ENCODE peak calls at places on chromosomes 16 and 17, in eight cellular contexts. A, V, L, G, H, X, B and N are unnamed samples.

GRCh38 chr16:66254106-66254505 is 112.4 kb upstream of the CDH5 start:
- DNase-seq in X (no peak), V (no peak), H (no peak), A (no peak), B (no peak), L (no peak), G (no peak), N (no peak)

GRCh38 chr17:63941162-63941561 is 9.0 kb upstream of the CD79B start:
- DNase-seq in A (no peak), G (no peak), V (no peak), B (peak; percentile 56), X (no peak), H (no peak), L (no peak), N (no peak)

GRCh38 chr16:56637814-56638750 is at the start of gene MT1A:
- DNase-seq in H (peak; percentile 78), G (peak; percentile 90), V (peak; percentile 7), L (no peak), B (peak; percentile 79), A (no peak), X (peak; percentile 77), N (no peak)

GRCh38 chr17:75843577-75844529 is at the start of gene UNC13D:
- DNase-seq in V (no peak), A (peak; percentile 67), H (peak; percentile 60), B (peak; percentile 95), L (no peak), X (no peak), G (peak; percentile 68), N (no peak)

GRCh38 chr16:54936086-54936978 is 5.7 kb downstream of the IRX5 start:
- DNase-seq in A (no peak), L (no peak), B (no peak), H (peak; percentile 63), V (no peak), X (no peak), G (no peak), N (no peak)

GRCh38 chr16:14669776-14670175 is 24.3 kb downstream of the PLA2G10 start:
- DNase-seq in L (no peak), X (no peak), H (peak; percentile 30), A (no peak), V (no peak), G (peak; percentile 60), B (no peak), N (no peak)

GRCh38 chr16:12084436-12084835 is 107.9 kb downstream of the SNX29 start:
- DNase-seq in B (peak; percentile 45), H (no peak), A (no peak), V (no peak), X (peak; percentile 13), L (no peak), G (no peak), N (no peak)

GRCh38 chr16:68715471-68715870 is 21.6 kb upstream of the CDH1 start:
- DNase-seq in G (no peak), B (no peak), V (no peak), L (no peak), A (no peak), H (no peak), X (no peak), N (no peak)

GRCh38 chr17:68738044-68738443 is 136.9 kb upstream of the FAM20A start:
- DNase-seq in V (no peak), A (no peak), X (peak; percentile 59), G (peak; percentile 35), H (no peak), L (no peak), B (no peak), N (no peak)

GRCh38 chr16:64047207-64047606 is 1074.7 kb downstream of the CDH11 start:
- DNase-seq in A (no peak), B (no peak), X (no peak), H (no peak), V (no peak), L (no peak), G (no peak), N (no peak)
- H3K27ac ChIP-seq in A (no peak overlapping the region), B (no peak overlapping the region), X (no peak overlapping the region), H (no peak overlapping the region), V (no peak overlapping the region), L (no peak overlapping the region), G (no peak overlapping the region), N (no peak overlapping the region)

DNA sequence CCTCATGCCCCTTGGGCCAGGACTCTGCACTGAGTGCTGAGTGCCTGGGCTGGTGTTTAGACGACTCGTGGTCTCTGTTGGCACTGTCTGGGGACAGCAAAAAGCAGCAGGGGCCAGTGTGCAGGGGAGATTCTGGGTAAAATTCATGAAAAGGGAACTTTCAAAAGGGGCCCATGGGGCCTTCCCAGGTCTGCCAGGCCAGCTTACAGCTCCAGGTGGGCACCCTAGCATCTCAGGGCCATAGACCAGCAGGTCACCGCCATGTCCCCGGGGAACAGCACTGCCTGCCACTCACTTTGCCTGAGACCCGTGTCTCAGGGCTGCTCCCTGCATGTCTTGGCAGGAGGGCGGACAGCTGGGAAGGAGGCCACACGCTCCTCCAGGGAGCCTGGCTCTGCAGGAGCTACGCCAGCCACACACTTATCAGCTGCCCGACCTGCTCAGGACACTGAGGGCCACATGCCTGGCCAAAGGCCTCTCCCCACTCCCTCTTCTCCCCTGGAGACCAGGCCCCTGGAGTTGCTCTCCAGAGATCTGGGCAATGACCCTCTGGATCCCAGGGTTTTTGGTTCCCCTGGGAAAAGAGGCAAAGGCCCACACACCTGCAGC is 8.8 kb upstream of the FASN start:
- DNase-seq in G (no peak), A (no peak), V (no peak), L (no peak), H (no peak), B (peak; percentile 77), X (peak; percentile 41), N (no peak)
- H3K27ac ChIP-seq in G (peak overlapping the region; percentile 55), A (peak overlapping the region; percentile 79), V (no peak overlapping the region), L (peak overlapping the region; percentile 94), H (no peak overlapping the region), B (peak overlapping the region; percentile 76), X (no peak overlapping the region), N (peak overlapping the region; percentile 83)

GRCh38 chr17:2002767-2003329 is 22.3 kb downstream of the RTN4RL1 start:
- DNase-seq in B (no peak), G (no peak), X (no peak), H (no peak), V (no peak), A (no peak), L (no peak), N (peak; percentile 46)

GRCh38 chr17:1997146-1997586 is 28.0 kb downstream of the RTN4RL1 start:
- DNase-seq in H (no peak), G (no peak), B (no peak), X (no peak), L (no peak), A (no peak), V (no peak), N (no peak)

GRCh38 chr17:1998426-1998784 is 26.7 kb downstream of the RTN4RL1 start:
- DNase-seq in X (peak; percentile 65), H (no peak), V (no peak), B (no peak), G (peak; percentile 55), A (peak; percentile 5), L (no peak), N (no peak)

GRCh38 chr17:1997587-1998425 is 27.3 kb downstream of the RTN4RL1 start:
- DNase-seq in A (no peak), L (no peak), G (peak; percentile 86), B (no peak), V (no peak), H (peak; percentile 76), X (peak; percentile 71), N (no peak)

GRCh38 chr17:1999557-2000251 is 25.4 kb downstream of the RTN4RL1 start:
- DNase-seq in H (peak; percentile 72), X (peak; percentile 74), V (peak; percentile 19), G (peak; percentile 72), A (no peak), L (no peak), B (no peak), N (no peak)
- H3K27ac ChIP-seq in H (no peak overlapping the region), X (peak overlapping the region; percentile 42), V (no peak overlapping the region), G (peak overlapping the region; percentile 37), A (no peak overlapping the region), L (peak overlapping the region; percentile 12), B (no peak overlapping the region), N (peak overlapping the region; percentile 71)

DNA sequence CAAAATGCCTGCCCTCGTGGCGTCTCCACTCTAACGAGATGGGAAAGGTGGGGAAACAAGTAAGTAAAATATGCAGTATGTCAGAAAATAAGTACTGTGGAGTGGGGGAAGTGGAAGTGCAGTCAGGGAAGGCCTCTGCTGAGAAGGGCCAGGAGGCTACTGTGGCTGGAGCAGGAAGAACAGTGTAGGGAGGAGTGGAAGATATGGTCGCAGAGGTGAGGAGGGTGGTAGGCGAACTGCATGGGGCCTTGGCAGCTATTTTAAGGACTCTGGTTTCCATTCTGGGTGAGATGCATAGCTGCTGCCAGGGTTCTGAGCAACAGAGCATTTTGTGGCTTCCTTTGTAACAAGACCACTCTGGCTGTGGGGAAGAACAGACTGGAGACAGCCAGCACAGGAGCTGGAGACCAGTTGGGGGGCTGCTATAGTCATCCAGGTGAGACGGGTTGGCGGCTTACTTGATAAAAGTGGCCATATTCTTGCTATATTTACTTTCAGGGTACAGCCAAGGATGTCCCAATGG is 42.7 kb downstream of the CYTH1 start:
- DNase-seq in G (no peak), H (no peak), A (no peak), V (no peak), X (no peak), L (no peak), B (peak; percentile 64), N (no peak)
- H3K27ac ChIP-seq in G (no peak overlapping the region), H (no peak overlapping the region), A (peak overlapping the region; percentile 22), V (no peak overlapping the region), X (no peak overlapping the region), L (no peak overlapping the region), B (peak overlapping the region; percentile 24), N (no peak overlapping the region)

GRCh38 chr17:40338058-40338457 is 26.5 kb downstream of the GJD3 start:
- DNase-seq in X (no peak), B (no peak), V (no peak), L (no peak), A (no peak), H (no peak), G (no peak), N (no peak)

GRCh38 chr17:40333781-40334453 is 24.9 kb downstream of the RARA start:
- DNase-seq in L (no peak), V (no peak), H (no peak), A (no peak), G (no peak), X (no peak), B (no peak), N (no peak)

GRCh38 chr17:40339068-40339699 is 25.4 kb downstream of the GJD3 start:
- DNase-seq in B (no peak), X (peak; percentile 80), G (no peak), H (no peak), L (no peak), V (no peak), A (no peak), N (no peak)

GRCh38 chr17:40337351-40337750 is 27.2 kb downstream of the GJD3 start:
- DNase-seq in H (no peak), L (no peak), G (no peak), B (no peak), A (no peak), X (no peak), V (no peak), N (no peak)

GRCh38 chr17:40335620-40336019 is 26.6 kb downstream of the RARA start:
- DNase-seq in L (no peak), B (no peak), X (no peak), A (no peak), G (no peak), V (no peak), H (no peak), N (no peak)
- H3K27ac ChIP-seq in L (no peak overlapping the region), B (no peak overlapping the region), X (no peak overlapping the region), A (no peak overlapping the region), G (no peak overlapping the region), V (no peak overlapping the region), H (no peak overlapping the region), N (no peak overlapping the region)